ENCODE peak calls at places on chromosomes 3 and 15, in ten cellular contexts. One of them, this sample, is unnamed.

GRCh38 chr3:195080571-195081141 is 190.3 kb downstream of the XXYLT1 start:
- DNase-seq in left ventricle myocardium inferior: peak
- DNase-seq in GM12864: no peak
- DNase-seq in AG10803: no peak
- DNase-seq in upper lobe of right lung: no peak
- DNase-seq in osteocyte: no peak
- DNase-seq in right lobe of liver: peak
- DNase-seq in MCF 10A: no peak
- DNase-seq in AG04449: no peak
- DNase-seq in fibroblast of lung: no peak
- DNase-seq in this sample: no peak

GRCh38 chr3:102038477-102039142 is 189.3 kb downstream of the NFKBIZ start:
- DNase-seq in right lobe of liver: no peak
- DNase-seq in upper lobe of right lung: no peak
- DNase-seq in left ventricle myocardium inferior: no peak
- DNase-seq in AG04449: no peak
- DNase-seq in AG10803: no peak
- DNase-seq in osteocyte: no peak
- DNase-seq in fibroblast of lung: no peak
- DNase-seq in MCF 10A: no peak
- DNase-seq in GM12864: peak
- DNase-seq in this sample: no peak

GRCh38 chr3:187027531-187027936 is 97.2 kb downstream of the ST6GAL1 start:
- DNase-seq in AG10803: no peak
- DNase-seq in MCF 10A: no peak
- DNase-seq in AG04449: no peak
- DNase-seq in osteocyte: no peak
- DNase-seq in fibroblast of lung: no peak
- DNase-seq in GM12864: no peak
- DNase-seq in left ventricle myocardium inferior: no peak
- DNase-seq in upper lobe of right lung: no peak
- DNase-seq in right lobe of liver: no peak
- DNase-seq in this sample: no peak

GRCh38 chr3:34260266-34260990 is 462.0 kb downstream of the PDCD6IP start:
- DNase-seq in left ventricle myocardium inferior: peak
- DNase-seq in MCF 10A: peak
- DNase-seq in AG04449: no peak
- DNase-seq in AG10803: peak
- DNase-seq in osteocyte: no peak
- DNase-seq in right lobe of liver: no peak
- DNase-seq in upper lobe of right lung: no peak
- DNase-seq in GM12864: no peak
- DNase-seq in fibroblast of lung: peak
- DNase-seq in this sample: no peak

GRCh38 chr3:70919661-70920060 is 607.2 kb upstream of the MDFIC2 start:
- DNase-seq in left ventricle myocardium inferior: no peak
- DNase-seq in MCF 10A: no peak
- DNase-seq in AG04449: no peak
- DNase-seq in AG10803: no peak
- DNase-seq in GM12864: no peak
- DNase-seq in right lobe of liver: no peak
- DNase-seq in osteocyte: no peak
- DNase-seq in fibroblast of lung: no peak
- DNase-seq in upper lobe of right lung: no peak
- DNase-seq in this sample: no peak

GRCh38 chr3:52327486-52328290 is 11.6 kb downstream of the DNAH1 start:
- DNase-seq in upper lobe of right lung: no peak
- DNase-seq in MCF 10A: no peak
- DNase-seq in left ventricle myocardium inferior: no peak
- DNase-seq in fibroblast of lung: no peak
- DNase-seq in AG10803: no peak
- DNase-seq in AG04449: no peak
- DNase-seq in right lobe of liver: peak
- DNase-seq in GM12864: no peak
- DNase-seq in osteocyte: no peak
- DNase-seq in this sample: no peak

GRCh38 chr3:82157952-82158351 is 396.5 kb upstream of the GBE1 start:
- DNase-seq in upper lobe of right lung: no peak
- DNase-seq in right lobe of liver: no peak
- DNase-seq in AG04449: no peak
- DNase-seq in left ventricle myocardium inferior: no peak
- DNase-seq in MCF 10A: peak
- DNase-seq in osteocyte: no peak
- DNase-seq in fibroblast of lung: peak
- DNase-seq in AG10803: peak
- DNase-seq in GM12864: no peak
- DNase-seq in this sample: no peak

GRCh38 chr3:123278446-123278845 is 76.7 kb downstream of the SEC22A start:
- DNase-seq in left ventricle myocardium inferior: no peak
- DNase-seq in GM12864: no peak
- DNase-seq in AG04449: no peak
- DNase-seq in upper lobe of right lung: no peak
- DNase-seq in osteocyte: no peak
- DNase-seq in right lobe of liver: no peak
- DNase-seq in AG10803: no peak
- DNase-seq in MCF 10A: no peak
- DNase-seq in fibroblast of lung: no peak
- DNase-seq in this sample: no peak

GRCh38 chr15:29207027-29207757 is 62.4 kb downstream of the NSMCE3 start:
- DNase-seq in MCF 10A: no peak
- DNase-seq in osteocyte: peak
- DNase-seq in AG04449: no peak
- DNase-seq in GM12864: no peak
- DNase-seq in left ventricle myocardium inferior: no peak
- DNase-seq in fibroblast of lung: no peak
- DNase-seq in AG10803: no peak
- DNase-seq in right lobe of liver: no peak
- DNase-seq in upper lobe of right lung: no peak
- DNase-seq in this sample: no peak

GRCh38 chr15:29204356-29204755 is 65.3 kb downstream of the NSMCE3 start:
- DNase-seq in GM12864: no peak
- DNase-seq in left ventricle myocardium inferior: no peak
- DNase-seq in right lobe of liver: no peak
- DNase-seq in AG10803: no peak
- DNase-seq in MCF 10A: no peak
- DNase-seq in AG04449: no peak
- DNase-seq in upper lobe of right lung: no peak
- DNase-seq in fibroblast of lung: no peak
- DNase-seq in osteocyte: peak
- DNase-seq in this sample: no peak

GRCh38 chr15:29207758-29208108 is 61.9 kb downstream of the NSMCE3 start:
- DNase-seq in right lobe of liver: no peak
- DNase-seq in osteocyte: peak
- DNase-seq in AG10803: no peak
- DNase-seq in GM12864: no peak
- DNase-seq in upper lobe of right lung: no peak
- DNase-seq in MCF 10A: no peak
- DNase-seq in AG04449: no peak
- DNase-seq in fibroblast of lung: no peak
- DNase-seq in left ventricle myocardium inferior: no peak
- DNase-seq in this sample: no peak

DNA sequence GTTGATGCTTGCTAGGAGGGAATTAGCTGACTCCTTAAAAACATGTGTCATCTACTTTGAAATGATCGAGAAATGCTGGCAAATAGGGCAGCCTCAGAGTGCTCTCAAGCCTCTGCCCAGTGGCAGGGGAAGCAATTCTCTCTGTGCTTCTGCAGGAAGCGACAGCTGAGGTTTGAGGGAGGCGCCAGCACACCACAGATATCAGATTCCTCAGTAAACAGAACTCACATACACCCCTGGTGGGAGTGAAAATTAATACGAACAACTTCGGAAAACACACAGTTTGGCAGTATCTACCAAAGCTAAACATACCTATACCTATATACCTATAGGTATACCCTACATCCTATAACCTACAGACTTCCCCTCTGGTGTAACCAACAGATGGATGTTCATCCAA is 61.3 kb downstream of the NSMCE3 start:
- DNase-seq in AG10803: no peak
- DNase-seq in GM12864: no peak
- DNase-seq in left ventricle myocardium inferior: no peak
- DNase-seq in fibroblast of lung: no peak
- DNase-seq in upper lobe of right lung: no peak
- DNase-seq in right lobe of liver: no peak
- DNase-seq in osteocyte: peak
- DNase-seq in AG04449: no peak
- DNase-seq in MCF 10A: no peak
- DNase-seq in this sample: no peak
- TF ChIP-seq CTCF in AG10803: no peak
- TF ChIP-seq CTCF in GM12864: no peak
- TF ChIP-seq CTCF in left ventricle myocardium inferior: no peak
- TF ChIP-seq CTCF in fibroblast of lung: no peak
- TF ChIP-seq CTCF in upper lobe of right lung: no peak
- TF ChIP-seq CTCF in right lobe of liver: no peak
- TF ChIP-seq CTCF in osteocyte: peak
- TF ChIP-seq CTCF in AG04449: no peak
- TF ChIP-seq CTCF in MCF 10A: no peak
- TF ChIP-seq CTCF in this sample: no peak

GRCh38 chr3:62241279-62241678 is 132.1 kb downstream of the FEZF2 start:
- DNase-seq in left ventricle myocardium inferior: no peak
- DNase-seq in MCF 10A: no peak
- DNase-seq in right lobe of liver: no peak
- DNase-seq in AG10803: no peak
- DNase-seq in AG04449: no peak
- DNase-seq in upper lobe of right lung: no peak
- DNase-seq in GM12864: no peak
- DNase-seq in osteocyte: no peak
- DNase-seq in fibroblast of lung: no peak
- DNase-seq in this sample: no peak
- TF ChIP-seq CTCF in left ventricle myocardium inferior: no peak
- TF ChIP-seq CTCF in MCF 10A: no peak
- TF ChIP-seq CTCF in right lobe of liver: no peak
- TF ChIP-seq CTCF in AG10803: no peak
- TF ChIP-seq CTCF in AG04449: no peak
- TF ChIP-seq CTCF in upper lobe of right lung: no peak
- TF ChIP-seq CTCF in GM12864: no peak
- TF ChIP-seq CTCF in osteocyte: no peak
- TF ChIP-seq CTCF in fibroblast of lung: no peak
- TF ChIP-seq CTCF in this sample: no peak

GRCh38 chr3:30972449-30972848 is 78.0 kb upstream of the GADL1 start:
- DNase-seq in upper lobe of right lung: no peak
- DNase-seq in fibroblast of lung: no peak
- DNase-seq in AG04449: no peak
- DNase-seq in AG10803: no peak
- DNase-seq in GM12864: no peak
- DNase-seq in osteocyte: no peak
- DNase-seq in MCF 10A: no peak
- DNase-seq in left ventricle myocardium inferior: no peak
- DNase-seq in right lobe of liver: no peak
- DNase-seq in this sample: no peak

GRCh38 chr3:30964612-30965011 is 70.2 kb upstream of the GADL1 start:
- DNase-seq in fibroblast of lung: no peak
- DNase-seq in left ventricle myocardium inferior: no peak
- DNase-seq in GM12864: peak
- DNase-seq in right lobe of liver: no peak
- DNase-seq in osteocyte: no peak
- DNase-seq in MCF 10A: peak
- DNase-seq in upper lobe of right lung: no peak
- DNase-seq in AG10803: no peak
- DNase-seq in AG04449: no peak
- DNase-seq in this sample: no peak

GRCh38 chr3:30966896-30967295 is 72.4 kb upstream of the GADL1 start:
- DNase-seq in osteocyte: no peak
- DNase-seq in right lobe of liver: no peak
- DNase-seq in upper lobe of right lung: no peak
- DNase-seq in MCF 10A: no peak
- DNase-seq in fibroblast of lung: no peak
- DNase-seq in AG10803: no peak
- DNase-seq in left ventricle myocardium inferior: no peak
- DNase-seq in AG04449: no peak
- DNase-seq in GM12864: no peak
- DNase-seq in this sample: no peak

DNA sequence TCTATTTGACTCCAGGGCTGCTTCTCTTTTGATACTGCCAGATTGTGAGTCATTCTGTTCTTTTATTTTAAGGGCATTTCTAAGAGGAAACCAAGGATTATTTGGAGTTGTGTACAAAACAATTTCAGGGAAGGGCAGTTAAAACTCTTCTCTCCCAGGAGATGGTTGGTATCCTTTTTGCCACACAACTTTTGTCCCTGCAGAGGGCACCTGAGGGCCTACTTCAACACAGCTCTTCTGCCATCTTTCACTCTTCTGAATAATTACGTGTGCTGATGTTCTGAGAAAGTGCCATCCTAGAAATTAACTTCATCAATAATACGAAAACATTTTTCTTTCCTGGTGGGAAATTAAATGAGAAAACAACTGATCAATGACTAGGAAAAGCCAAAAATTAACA is 75.7 kb upstream of the GADL1 start:
- DNase-seq in AG04449: no peak
- DNase-seq in upper lobe of right lung: no peak
- DNase-seq in MCF 10A: peak
- DNase-seq in AG10803: peak
- DNase-seq in osteocyte: no peak
- DNase-seq in left ventricle myocardium inferior: no peak
- DNase-seq in GM12864: no peak
- DNase-seq in right lobe of liver: no peak
- DNase-seq in fibroblast of lung: no peak
- DNase-seq in this sample: no peak
- TF ChIP-seq CTCF in AG04449: peak
- TF ChIP-seq CTCF in upper lobe of right lung: peak
- TF ChIP-seq CTCF in MCF 10A: peak
- TF ChIP-seq CTCF in AG10803: peak
- TF ChIP-seq CTCF in osteocyte: peak
- TF ChIP-seq CTCF in left ventricle myocardium inferior: no peak
- TF ChIP-seq CTCF in GM12864: no peak
- TF ChIP-seq CTCF in right lobe of liver: peak
- TF ChIP-seq CTCF in fibroblast of lung: no peak
- TF ChIP-seq CTCF in this sample: no peak

GRCh38 chr3:133492159-133492860 is 81.2 kb upstream of the CDV3 start:
- DNase-seq in AG04449: no peak
- DNase-seq in AG10803: no peak
- DNase-seq in osteocyte: no peak
- DNase-seq in right lobe of liver: no peak
- DNase-seq in MCF 10A: no peak
- DNase-seq in left ventricle myocardium inferior: no peak
- DNase-seq in fibroblast of lung: no peak
- DNase-seq in GM12864: no peak
- DNase-seq in upper lobe of right lung: no peak
- DNase-seq in this sample: no peak

GRCh38 chr3:133489466-133490085 is 83.9 kb upstream of the CDV3 start:
- DNase-seq in GM12864: no peak
- DNase-seq in right lobe of liver: no peak
- DNase-seq in AG10803: no peak
- DNase-seq in upper lobe of right lung: no peak
- DNase-seq in left ventricle myocardium inferior: no peak
- DNase-seq in osteocyte: no peak
- DNase-seq in AG04449: no peak
- DNase-seq in MCF 10A: peak
- DNase-seq in fibroblast of lung: no peak
- DNase-seq in this sample: no peak

GRCh38 chr3:133491481-133492059 is 81.9 kb upstream of the CDV3 start:
- DNase-seq in upper lobe of right lung: no peak
- DNase-seq in AG04449: no peak
- DNase-seq in right lobe of liver: no peak
- DNase-seq in left ventricle myocardium inferior: no peak
- DNase-seq in MCF 10A: no peak
- DNase-seq in GM12864: no peak
- DNase-seq in osteocyte: no peak
- DNase-seq in AG10803: no peak
- DNase-seq in fibroblast of lung: no peak
- DNase-seq in this sample: no peak

GRCh38 chr3:133490468-133491351 is 82.8 kb upstream of the CDV3 start:
- DNase-seq in GM12864: peak
- DNase-seq in right lobe of liver: no peak
- DNase-seq in AG10803: no peak
- DNase-seq in fibroblast of lung: no peak
- DNase-seq in left ventricle myocardium inferior: no peak
- DNase-seq in MCF 10A: no peak
- DNase-seq in upper lobe of right lung: no peak
- DNase-seq in osteocyte: no peak
- DNase-seq in AG04449: no peak
- DNase-seq in this sample: no peak

GRCh38 chr3:133494469-133494868 is 79.0 kb upstream of the CDV3 start:
- DNase-seq in GM12864: no peak
- DNase-seq in MCF 10A: peak
- DNase-seq in right lobe of liver: no peak
- DNase-seq in AG10803: peak
- DNase-seq in osteocyte: no peak
- DNase-seq in upper lobe of right lung: no peak
- DNase-seq in AG04449: no peak
- DNase-seq in left ventricle myocardium inferior: no peak
- DNase-seq in fibroblast of lung: peak
- DNase-seq in this sample: no peak
- TF ChIP-seq CTCF in GM12864: peak
- TF ChIP-seq CTCF in MCF 10A: peak
- TF ChIP-seq CTCF in right lobe of liver: peak
- TF ChIP-seq CTCF in AG10803: peak
- TF ChIP-seq CTCF in osteocyte: peak
- TF ChIP-seq CTCF in upper lobe of right lung: peak
- TF ChIP-seq CTCF in AG04449: peak
- TF ChIP-seq CTCF in left ventricle myocardium inferior: peak
- TF ChIP-seq CTCF in fibroblast of lung: no peak
- TF ChIP-seq CTCF in this sample: peak

This sample was measured in type B pancreatic cell.